ENCODE peak calls at places on chromosome 7, in six cellular contexts. O is testis, Q is H54, R is A549, E is NB4, Y is HepG2. L is an unnamed sample.

GRCh38 chr7:133652547-133652946 is 399.7 kb downstream of the EXOC4 start:
- DNase-seq in O (no peak), E (no peak), Y (no peak), Q (no peak), R (no peak), L (no peak)

GRCh38 chr7:116802144-116802747 is 60.1 kb upstream of the CAPZA2 start:
- DNase-seq in R (no peak), Y (no peak), O (no peak), E (no peak), Q (no peak), L (no peak)

GRCh38 chr7:96400001-96400400 is 78.1 kb upstream of the SLC25A13 start:
- DNase-seq in Y (no peak), R (no peak), O (no peak), E (no peak), Q (no peak), L (no peak)

GRCh38 chr7:84153005-84153404 is 41.6 kb downstream of the SEMA3A start:
- DNase-seq in E (no peak), Q (no peak), Y (no peak), O (no peak), R (no peak), L (no peak)

GRCh38 chr7:45102785-45103712 is 8.4 kb downstream of the TBRG4 start:
- DNase-seq in Q (no peak), Y (no peak), R (no peak), O (no peak), E (no peak), L (no peak)

GRCh38 chr7:88346357-88346756 is 39.7 kb upstream of the STEAP4 start:
- DNase-seq in Q (no peak), E (no peak), O (no peak), Y (no peak), R (no peak), L (no peak)

GRCh38 chr7:77386165-77386824 is 29.9 kb downstream of the GSAP start:
- DNase-seq in Q (no peak), R (no peak), O (no peak), Y (no peak), E (no peak), L (no peak)

GRCh38 chr7:45924283-45924682 is 3.2 kb upstream of the IGFBP3 start:
- DNase-seq in Y (no peak), R (peak; percentile 78), O (no peak), E (no peak), Q (peak; percentile 86), L (no peak)

GRCh38 chr7:121544726-121545125 is 148.6 kb upstream of the FAM3C start:
- DNase-seq in R (peak; percentile 62), Y (peak; percentile 6), Q (peak; percentile 24), O (no peak), E (peak; percentile 47), L (no peak)

GRCh38 chr7:148356303-148356702 is 234.3 kb upstream of the C7orf33 start:
- DNase-seq in R (no peak), E (no peak), Y (no peak), Q (no peak), O (peak; percentile 50), L (no peak)

GRCh38 chr7:149194799-149195179 is 557 bp upstream of the ZNF282 start:
- DNase-seq in E (no peak), Y (no peak), R (no peak), Q (no peak), O (no peak), L (no peak)

GRCh38 chr7:7639847-7640220 is 718 bp upstream of the UMAD1 start:
- DNase-seq in Y (peak; percentile 11), O (peak; percentile 28), R (peak; percentile 29), E (peak; percentile 53), Q (no peak), L (peak; percentile 77)

GRCh38 chr7:131945313-131945831 is 388.9 kb upstream of the PODXL start:
- DNase-seq in Q (peak; percentile 39), R (peak; percentile 56), E (peak; percentile 67), O (peak; percentile 79), Y (peak; percentile 9), L (peak; percentile 35)

GRCh38 chr7:46654546-46655443 is 733.7 kb upstream of the IGFBP3 start:
- DNase-seq in E (no peak), Y (no peak), Q (no peak), O (no peak), R (peak; percentile 27), L (no peak)

GRCh38 chr7:99997545-99998137 is 17.8 kb upstream of the ZKSCAN1 start:
- DNase-seq in Y (peak; percentile 87), O (peak; percentile 64), Q (no peak), R (no peak), E (no peak), L (peak; percentile 59)

GRCh38 chr7:146116452-146117219 is at the start of gene CNTNAP2:
- DNase-seq in Q (no peak), R (no peak), E (no peak), O (peak; percentile 16), Y (no peak), L (no peak)

GRCh38 chr7:112782498-112782897 is 7.7 kb downstream of the TMEM168 start:
- DNase-seq in Q (no peak), Y (no peak), R (no peak), O (no peak), E (no peak), L (no peak)
- TF ChIP-seq POLR2A in Q (no peak), Y (no peak), R (no peak), O (no peak), E (no peak), L (no peak)

GRCh38 chr7:1545417-1546246 is 10.4 kb downstream of the TMEM184A start:
- DNase-seq in R (peak; percentile 55), O (no peak), Y (no peak), E (no peak), Q (no peak), L (no peak)
- TF ChIP-seq POLR2A in R (no peak), O (no peak), Y (no peak), E (no peak), Q (no peak), L (no peak)

DNA sequence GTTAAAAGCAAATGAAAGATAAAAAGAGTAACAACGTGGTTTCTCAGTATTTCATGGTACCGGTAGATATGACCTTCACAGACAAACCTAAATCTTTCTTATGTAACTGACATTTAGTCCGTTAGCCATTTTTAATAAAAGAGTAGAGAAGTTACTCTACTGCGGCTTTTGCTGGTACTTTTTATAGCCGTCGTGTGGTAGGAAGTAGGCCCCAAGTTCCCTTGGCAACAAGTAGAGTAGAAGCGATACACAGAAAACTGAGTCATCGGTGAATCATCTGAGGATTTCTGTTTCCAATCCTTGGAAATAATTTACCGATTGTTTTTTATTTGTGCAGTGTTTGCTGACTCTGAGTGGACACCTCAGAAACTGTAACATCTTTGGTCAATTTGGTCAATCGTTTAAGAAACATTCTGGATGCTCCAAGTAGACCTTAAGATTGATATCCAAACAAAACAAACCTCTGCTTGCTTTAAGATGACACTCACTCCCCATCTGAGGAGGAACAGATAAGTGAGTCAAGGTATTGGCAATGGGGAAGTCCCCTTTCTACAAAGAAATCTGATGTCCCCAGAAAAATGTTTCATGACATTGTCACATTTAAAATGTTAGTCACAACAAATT is 63.9 kb upstream of the AHR start:
- DNase-seq in O (peak; percentile 17), Q (peak; percentile 52), Y (peak; percentile 32), R (peak; percentile 87), E (peak; percentile 97), L (peak; percentile 4)
- TF ChIP-seq POLR2A in O (no peak), Q (no peak), Y (no peak), R (no peak), E (no peak), L (no peak)

GRCh38 chr7:147279516-147279915 is 1162.9 kb downstream of the CNTNAP2 start:
- DNase-seq in E (no peak), Q (no peak), Y (peak; percentile 0), R (no peak), O (no peak), L (no peak)

GRCh38 chr7:147276783-147277370 is 1160.3 kb downstream of the CNTNAP2 start:
- DNase-seq in E (no peak), R (no peak), Q (no peak), Y (no peak), O (no peak), L (no peak)

GRCh38 chr7:147282204-147282603 is 1165.6 kb downstream of the CNTNAP2 start:
- DNase-seq in Q (no peak), O (no peak), Y (no peak), E (no peak), R (no peak), L (no peak)

DNA sequence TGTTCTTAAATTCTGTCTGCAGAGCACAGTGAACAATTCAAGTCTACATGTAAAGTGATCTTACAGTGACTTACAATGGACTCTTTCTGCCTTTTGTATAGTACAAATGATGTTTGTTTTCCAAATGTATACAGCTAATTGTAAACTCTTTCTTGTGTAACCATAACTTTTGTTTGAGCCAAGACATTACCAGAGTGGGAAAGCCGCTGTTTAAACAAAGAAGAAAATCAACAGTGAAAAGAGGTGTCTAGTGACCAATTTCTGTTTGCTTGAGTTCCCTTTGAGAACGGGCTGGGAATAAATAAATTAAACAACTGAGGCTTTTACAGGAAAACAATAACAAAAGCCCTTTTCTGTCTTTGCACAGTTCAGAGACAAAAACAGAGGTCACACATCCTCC is 1163.3 kb downstream of the CNTNAP2 start:
- DNase-seq in E (no peak), Y (peak; percentile 2), R (no peak), Q (no peak), O (no peak), L (no peak)
- TF ChIP-seq POLR2A in E (no peak), Y (no peak), R (no peak), Q (no peak), O (no peak), L (no peak)

GRCh38 chr7:48421357-48421756 is 250.1 kb downstream of the ABCA13 start:
- DNase-seq in E (no peak), Y (no peak), O (no peak), Q (no peak), R (no peak), L (no peak)

GRCh38 chr7:48414005-48414732 is 242.9 kb downstream of the ABCA13 start:
- DNase-seq in E (no peak), Q (no peak), R (no peak), O (no peak), Y (no peak), L (no peak)

GRCh38 chr7:48419401-48419800 is 248.1 kb downstream of the ABCA13 start:
- DNase-seq in E (no peak), Y (no peak), Q (no peak), R (no peak), O (no peak), L (no peak)

GRCh38 chr7:48411619-48412018 is 240.4 kb downstream of the ABCA13 start:
- DNase-seq in Y (no peak), R (no peak), Q (no peak), O (no peak), E (no peak), L (no peak)

GRCh38 chr7:48416327-48416908 is 245.2 kb downstream of the ABCA13 start:
- DNase-seq in O (no peak), Q (no peak), E (no peak), Y (no peak), R (peak; percentile 2), L (no peak)
- TF ChIP-seq POLR2A in O (no peak), Q (no peak), E (no peak), Y (no peak), R (no peak), L (no peak)

L was measured in erythroblast.